ENCODE peak calls at places on chromosomes 11 and 22, in seven cellular contexts. Q is activated naive CD4-positive, alpha-beta T cell treated with anti-CD3 and anti-CD28 coated beads, Interleukin-2, amount 50 U/mL, for 72 hours; U is gastrocnemius medialis; Z is activated CD8-positive, alpha-beta memory T cell treated with anti-CD3 and anti-CD28 coated beads, Interleukin-2, amount 10 ng/mL, durations not matched to agents 7 days and 5 days; A is left cardiac atrium; O is T-helper 17 cell; T is natural killer cell. P is an unnamed sample.

GRCh38 chr11:129618046-129618569 is 197.5 kb upstream of the TMEM45B start:
- ATAC-seq in Z (no peak), A (no peak), O (no peak), T (no peak), Q (peak), U (no peak), P (no peak)

GRCh38 chr11:35185696-35186095 is 46.7 kb downstream of the CD44 start:
- ATAC-seq in Q (no peak), O (no peak), U (no peak), T (no peak), Z (no peak), A (peak), P (no peak)

GRCh38 chr22:20125201-20126174 is 6.1 kb upstream of the ZDHHC8 start:
- ATAC-seq in O (no peak), T (no peak), Z (no peak), A (no peak), Q (no peak), U (no peak), P (no peak)

GRCh38 chr11:83713701-83714100 is 427.5 kb upstream of the CCDC90B start:
- ATAC-seq in A (peak), U (peak), T (no peak), Z (no peak), Q (no peak), O (no peak), P (peak)

GRCh38 chr11:84091212-84091986 is 805.2 kb upstream of the CCDC90B start:
- ATAC-seq in Q (no peak), T (no peak), U (no peak), Z (no peak), O (no peak), A (no peak), P (no peak)

GRCh38 chr11:75639752-75640151 is 29.1 kb downstream of the MAP6 start:
- ATAC-seq in U (peak), O (peak), Z (no peak), T (no peak), A (peak), Q (no peak), P (peak)

GRCh38 chr11:50188040-50188439 is 155.4 kb downstream of the OR4C45 start:
- ATAC-seq in A (peak), U (no peak), Z (no peak), T (no peak), O (no peak), Q (no peak), P (no peak)

GRCh38 chr11:69465236-69466000 is 16.0 kb upstream of the LINC01488 start:
- ATAC-seq in Z (no peak), U (no peak), Q (no peak), A (peak), T (no peak), O (no peak), P (no peak)

GRCh38 chr11:117919326-117920275 is 9.6 kb downstream of the TMPRSS13 start:
- ATAC-seq in Z (peak), T (no peak), A (no peak), O (peak), U (no peak), Q (peak), P (no peak)

P was measured in gastroesophageal sphincter.